ENCODE peak calls at places on chromosomes 4 and X, in seven cellular contexts. F is neural crest cell, M is K562, N is AG04450, E is AG10803, I is A549, V is stomach. R is an unnamed sample.

GRCh38 chr4:148866666-148867065 is 424.5 kb upstream of the NR3C2 start:
- DNase-seq in F (no peak), M (no peak), N (no peak), E (no peak), I (no peak), V (no peak), R (no peak)

GRCh38 chr4:30610361-30610760 is 109.8 kb upstream of the PCDH7 start:
- DNase-seq in F (no peak), M (no peak), N (no peak), E (no peak), I (no peak), V (no peak), R (no peak)

GRCh38 chr4:1593038-1593417 is 91.1 kb downstream of the FAM53A start:
- DNase-seq in F (no peak), M (no peak), N (no peak), E (no peak), I (no peak), V (no peak), R (no peak)

GRCh38 chr4:7759221-7759620 is 180.4 kb downstream of the AFAP1 start:
- DNase-seq in F (no peak), M (no peak), N (no peak), E (no peak), I (no peak), V (no peak), R (no peak)

GRCh38 chrX:130162094-130162493 is 3.5 kb downstream of the AIFM1 start:
- DNase-seq in F (no peak), M (no peak), N (no peak), E (no peak), I (no peak), V (no peak), R (no peak)

GRCh38 chr4:127580891-127581290 is 51.9 kb upstream of the INTU start:
- DNase-seq in F (no peak), M (peak; percentile 12), N (no peak), E (no peak), I (no peak), V (no peak), R (no peak)

GRCh38 chr4:100391913-100392312 is 125.9 kb downstream of the EMCN start:
- DNase-seq in F (no peak), M (no peak), N (no peak), E (peak; percentile 68), I (no peak), V (no peak), R (no peak)

GRCh38 chr4:5758741-5759140 is 47.7 kb downstream of the EVC start:
- DNase-seq in F (no peak), M (no peak), N (peak; percentile 92), E (peak; percentile 99), I (peak; percentile 69), V (no peak), R (peak; percentile 83)

GRCh38 chr4:83490876-83491450 is 6.1 kb upstream of the ABRAXAS1 start:
- DNase-seq in F (no peak), M (peak; percentile 63), N (no peak), E (peak; percentile 26), I (peak; percentile 49), V (no peak), R (no peak)

GRCh38 chr4:189049682-189050081 is 891.0 kb upstream of the FRG1 start:
- DNase-seq in F (no peak), M (no peak), N (no peak), E (no peak), I (no peak), V (no peak), R (no peak)

GRCh38 chr4:53693408-53693807 is 102.1 kb upstream of the LNX1 start:
- DNase-seq in F (no peak), M (no peak), N (no peak), E (no peak), I (no peak), V (no peak), R (no peak)

GRCh38 chrX:134600714-134601113 is 57.6 kb downstream of the PLAC1 start:
- DNase-seq in F (no peak), M (no peak), N (no peak), E (peak; percentile 67), I (no peak), V (no peak), R (no peak)

GRCh38 chr4:17273047-17273446 is 238.8 kb downstream of the QDPR start:
- DNase-seq in F (no peak), M (no peak), N (no peak), E (peak; percentile 36), I (no peak), V (no peak), R (peak; percentile 40)

GRCh38 chr4:28686618-28687017 is 1826.0 kb downstream of the STIM2 start:
- DNase-seq in F (peak; percentile 18), M (peak; percentile 2), N (no peak), E (peak; percentile 4), I (peak; percentile 3), V (peak; percentile 32), R (no peak)

GRCh38 chrX:31590581-31591113 is 518.8 kb upstream of the FTHL17 start:
- DNase-seq in F (no peak), M (peak; percentile 32), N (peak; percentile 6), E (peak; percentile 48), I (no peak), V (no peak), R (no peak)

GRCh38 chr4:119517361-119518229 is 111.0 kb downstream of the PDE5A start:
- DNase-seq in F (no peak), M (no peak), N (peak; percentile 66), E (peak; percentile 58), I (no peak), V (no peak), R (no peak)

GRCh38 chr4:167578906-167579305 is 344.6 kb upstream of the SPOCK3 start:
- DNase-seq in F (no peak), M (no peak), N (no peak), E (no peak), I (no peak), V (no peak), R (no peak)

GRCh38 chr4:13559414-13559813 is 15.1 kb upstream of the NKX3-2 start:
- DNase-seq in F (no peak), M (no peak), N (peak; percentile 26), E (peak; percentile 85), I (no peak), V (no peak), R (peak; percentile 8)

DNA sequence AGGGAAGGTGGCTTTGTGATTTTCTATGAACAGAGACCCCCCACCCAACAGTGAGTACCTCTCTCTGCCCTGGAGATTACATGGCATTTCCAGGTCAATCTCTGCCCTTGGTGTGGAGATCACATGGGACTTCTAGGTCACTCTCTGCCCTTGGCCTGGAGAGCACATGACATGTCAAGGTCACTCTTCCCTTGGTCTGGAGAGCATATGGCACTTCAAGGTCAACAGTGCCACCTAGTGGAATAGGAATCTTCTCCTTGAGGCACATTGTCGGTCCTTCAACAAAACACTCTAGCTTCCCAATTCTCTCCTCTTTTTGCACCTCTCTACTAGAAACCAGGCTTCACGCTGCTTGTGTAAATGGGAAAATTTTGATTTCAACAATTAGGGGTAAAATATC is 66.2 kb upstream of the TACR3 start:
- DNase-seq in F (no peak), M (peak; percentile 57), N (no peak), E (peak; percentile 37), I (peak; percentile 1), V (no peak), R (peak; percentile 5)
- TF ChIP-seq CTCF in F (peak; percentile 64), M (peak; percentile 52), N (peak; percentile 3), E (peak; percentile 53), I (peak; percentile 44), V (no peak), R (peak; percentile 57)

GRCh38 chr4:78566834-78567501 is 15.4 kb downstream of the ANXA3 start:
- DNase-seq in F (no peak), M (peak; percentile 26), N (no peak), E (no peak), I (no peak), V (no peak), R (no peak)

GRCh38 chr4:78567502-78568075 is 16.0 kb downstream of the ANXA3 start:
- DNase-seq in F (no peak), M (no peak), N (no peak), E (no peak), I (no peak), V (no peak), R (no peak)

GRCh38 chr4:78562687-78563086 is 11.1 kb downstream of the ANXA3 start:
- DNase-seq in F (no peak), M (no peak), N (no peak), E (no peak), I (no peak), V (no peak), R (no peak)

GRCh38 chr4:78568640-78569261 is 17.2 kb downstream of the ANXA3 start:
- DNase-seq in F (no peak), M (no peak), N (no peak), E (peak; percentile 48), I (no peak), V (no peak), R (no peak)

GRCh38 chr4:78565971-78566372 is 14.4 kb downstream of the ANXA3 start:
- DNase-seq in F (no peak), M (no peak), N (no peak), E (peak; percentile 73), I (peak; percentile 48), V (no peak), R (no peak)
- TF ChIP-seq CTCF in F (no peak), M (no peak), N (no peak), E (no peak), I (no peak), V (no peak), R (no peak)

DNA sequence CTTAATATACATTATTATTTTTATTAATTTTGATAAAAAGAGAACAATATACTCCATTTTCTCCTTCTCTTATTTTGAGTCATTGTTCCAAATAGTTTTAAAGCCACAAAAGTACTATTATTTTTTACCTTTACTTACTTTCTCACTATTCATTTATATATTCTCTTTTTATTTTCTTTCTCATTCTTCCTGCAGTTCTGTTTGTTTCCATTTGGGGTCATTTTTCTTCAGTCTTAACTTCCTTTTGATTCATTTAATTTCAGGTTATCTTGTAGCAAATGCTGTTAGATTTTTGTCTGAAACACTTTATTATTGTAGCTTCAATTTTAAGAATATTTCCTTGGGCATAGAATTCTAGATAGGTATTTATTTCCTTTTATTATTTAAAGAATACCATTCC is 438.6 kb upstream of the EPHA5 start:
- DNase-seq in F (no peak), M (no peak), N (no peak), E (no peak), I (no peak), V (no peak), R (no peak)
- TF ChIP-seq CTCF in F (no peak), M (no peak), N (no peak), E (no peak), I (no peak), V (no peak), R (no peak)

GRCh38 chr4:77920371-77920770 is 57.7 kb downstream of the MRPL1 start:
- DNase-seq in F (no peak), M (no peak), N (no peak), E (no peak), I (no peak), V (no peak), R (no peak)
- TF ChIP-seq CTCF in F (no peak), M (no peak), N (no peak), E (no peak), I (no peak), V (no peak), R (no peak)

DNA sequence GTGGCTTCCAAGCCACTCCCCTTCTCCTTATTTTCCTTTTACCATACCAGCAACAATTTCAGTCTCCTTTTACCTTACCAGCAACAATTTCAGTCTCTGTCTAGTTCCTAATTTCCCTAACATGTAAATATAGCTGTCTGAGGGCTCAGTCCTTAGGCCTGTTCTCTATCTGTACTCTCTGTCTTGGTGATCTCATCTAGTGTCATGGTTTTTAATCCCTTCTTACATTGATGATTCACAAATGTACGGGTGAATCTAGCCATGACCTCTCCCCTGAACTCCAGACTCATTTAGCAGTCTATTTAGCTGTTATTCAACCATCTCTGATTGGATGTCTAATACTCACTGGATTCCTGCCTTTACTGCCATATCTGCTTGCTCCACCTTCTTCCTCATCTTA is 7.2 kb downstream of the IL15 start:
- DNase-seq in F (no peak), M (no peak), N (no peak), E (peak; percentile 68), I (peak; percentile 27), V (no peak), R (no peak)
- TF ChIP-seq CTCF in F (no peak), M (no peak), N (no peak), E (no peak), I (no peak), V (no peak), R (no peak)

R was measured in AG09319.